ENCODE peak calls at places on chromosomes 6 and 20, in seven cellular contexts. F is nephron progenitor cell; W is stimulated activated naive CD8-positive, alpha-beta T cell treated with anti-CD3 and anti-CD28 coated beads, Interleukin-15, Interleukin-2, amounts not matched to agents 100 U/mL and 50 U/mL, for 24 hours; S is NCI-H1092 treated with DMSO at 0.1 percent for 48 hours; Y is OCI-LY7; M is NCI-H748 treated with DMSO at 0.1 percent for 48 hours; H is KBM-7. T is an unnamed sample.

GRCh38 chr6:79946773-79947190 is 571 bp downstream of the ELOVL4 start:
- DNase-seq in F (peak), H (peak), M (peak), Y (no peak), W (peak), S (no peak), T (peak)

GRCh38 chr6:125944434-125944816 is 12.1 kb upstream of the HINT3 start:
- DNase-seq in H (peak), Y (no peak), S (peak), W (no peak), M (no peak), F (no peak), T (no peak)

GRCh38 chr20:33660685-33661058 is 1.5 kb upstream of the C20orf144 start:
- DNase-seq in F (no peak), Y (no peak), W (no peak), H (no peak), M (no peak), S (no peak), T (no peak)

GRCh38 chr20:22339091-22339881 is 245.1 kb downstream of the FOXA2 start:
- DNase-seq in S (peak), M (peak), F (peak), Y (peak), H (peak), W (peak), T (peak)

GRCh38 chr6:40386200-40386599 is 201.0 kb downstream of the LRFN2 start:
- DNase-seq in M (no peak), S (no peak), H (no peak), F (no peak), W (no peak), Y (no peak), T (no peak)

GRCh38 chr20:47638851-47639250 is 137.2 kb downstream of the NCOA3 start:
- DNase-seq in H (no peak), M (no peak), F (no peak), Y (no peak), S (no peak), W (no peak), T (no peak)

GRCh38 chr6:106466211-106466610 is 105.7 kb downstream of the CRYBG1 start:
- DNase-seq in Y (no peak), F (no peak), S (no peak), H (no peak), W (no peak), M (no peak), T (no peak)

GRCh38 chr6:28587011-28587745 is 61.5 kb downstream of the GPX5 start:
- DNase-seq in W (peak), F (peak), S (peak), M (peak), H (no peak), Y (no peak), T (peak)

GRCh38 chr6:40626886-40627285 is 39.7 kb upstream of the LRFN2 start:
- DNase-seq in M (no peak), F (no peak), H (no peak), Y (no peak), S (no peak), W (no peak), T (no peak)

GRCh38 chr6:7138921-7139358 is 31.2 kb downstream of the RREB1 start:
- DNase-seq in S (peak), W (no peak), Y (no peak), M (peak), H (no peak), F (no peak), T (peak)

T was measured in NCI-H146.